ENCODE peak calls at places on chromosome 10, in eight cellular contexts. N is sigmoid colon, F is HCT116, L is stomach, O is uterus, S is vagina, R is transverse colon, X is right lobe of liver. I is an unnamed sample.

GRCh38 chr10:111983970-111984525 is 199.5 kb downstream of the GPAM start:
- DNase-seq in N (no peak), F (no peak), L (no peak), O (no peak), S (no peak), R (no peak), X (no peak), I (no peak)

GRCh38 chr10:59741583-59741982 is 11.7 kb downstream of the MRLN start:
- DNase-seq in N (no peak), F (no peak), L (no peak), O (no peak), S (no peak), R (no peak), X (no peak), I (no peak)

GRCh38 chr10:4549254-4549653 is 276.8 kb upstream of the AKR1E2 start:
- DNase-seq in N (no peak), F (no peak), L (no peak), O (no peak), S (no peak), R (no peak), X (no peak), I (no peak)

GRCh38 chr10:60099998-60100747 is 193.8 kb upstream of the CCDC6 start:
- DNase-seq in N (no peak), F (peak; percentile 39), L (no peak), O (no peak), S (no peak), R (no peak), X (no peak), I (no peak)

GRCh38 chr10:78937800-78938694 is 130.7 kb upstream of the ZMIZ1 start:
- DNase-seq in N (no peak), F (no peak), L (no peak), O (no peak), S (no peak), R (no peak), X (no peak), I (no peak)

GRCh38 chr10:88253120-88253519 is 330.0 kb downstream of the RNLS start:
- DNase-seq in N (no peak), F (no peak), L (no peak), O (no peak), S (no peak), R (no peak), X (no peak), I (no peak)

GRCh38 chr10:17368708-17369272 is 85.6 kb downstream of the ST8SIA6 start:
- DNase-seq in N (no peak), F (peak; percentile 24), L (no peak), O (no peak), S (no peak), R (no peak), X (no peak), I (no peak)

GRCh38 chr10:77160679-77161078 is 476.9 kb downstream of the KCNMA1 start:
- DNase-seq in N (no peak), F (no peak), L (no peak), O (no peak), S (no peak), R (no peak), X (no peak), I (no peak)

DNA sequence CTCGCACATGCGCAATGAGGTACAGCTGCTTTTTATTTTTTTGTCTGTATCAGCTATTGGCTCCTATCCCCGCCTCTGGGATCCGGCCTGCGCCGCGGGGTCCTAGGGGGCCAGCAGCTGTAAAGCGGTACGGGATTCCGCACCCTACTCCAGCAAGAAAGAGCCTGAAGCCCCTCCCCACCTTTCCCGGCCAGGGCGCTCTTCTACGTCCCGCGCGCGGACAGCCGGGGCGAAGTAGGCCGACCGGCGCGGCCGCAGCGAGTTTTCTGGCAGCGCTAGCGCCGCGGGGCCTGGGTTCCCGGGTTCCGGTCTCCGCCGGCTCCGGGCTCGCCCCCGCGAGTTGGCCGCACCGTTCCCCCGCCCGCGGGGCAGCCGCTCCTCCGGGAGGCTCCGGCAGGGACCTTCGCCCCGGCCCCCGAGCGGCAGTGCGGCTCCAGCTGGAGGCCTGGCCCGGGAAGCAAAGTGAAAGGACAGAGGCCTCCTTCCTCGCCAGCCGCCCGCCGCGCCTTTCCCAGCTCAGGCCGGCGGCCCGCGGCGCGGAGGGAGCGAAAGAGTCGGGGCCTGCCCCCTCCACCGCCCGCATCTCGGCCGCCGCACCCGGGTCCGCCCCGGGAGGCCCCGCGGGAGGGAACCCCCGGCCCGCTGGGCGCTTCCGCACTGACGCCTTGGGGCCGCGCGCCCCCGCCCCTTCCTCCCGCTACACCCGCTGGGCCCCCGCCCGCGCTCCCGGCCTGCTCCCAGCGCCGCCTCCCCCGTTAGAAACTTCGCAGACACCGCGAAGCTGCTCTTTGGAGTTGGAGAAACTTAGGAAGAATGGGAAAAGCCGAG is 4.7 kb upstream of the SPAG6 start:
- DNase-seq in N (peak; percentile 82), F (peak; percentile 76), L (peak; percentile 57), O (peak; percentile 71), S (no peak), R (peak; percentile 65), X (peak; percentile 79), I (peak; percentile 58)
- TF ChIP-seq POLR2A in N (peak; percentile 37), F (no peak), L (no peak), O (peak; percentile 45), S (no peak), R (peak; percentile 61), X (peak; percentile 64), I (peak; percentile 77)

GRCh38 chr10:110524864-110525242 is 27.1 kb downstream of the DUSP5 start:
- DNase-seq in N (no peak), F (no peak), L (no peak), O (no peak), S (peak; percentile 6), R (no peak), X (no peak), I (no peak)

GRCh38 chr10:110527731-110528171 is 30.0 kb downstream of the DUSP5 start:
- DNase-seq in N (no peak), F (no peak), L (no peak), O (no peak), S (peak; percentile 56), R (no peak), X (no peak), I (no peak)

GRCh38 chr10:110523736-110524135 is 26.0 kb downstream of the DUSP5 start:
- DNase-seq in N (no peak), F (no peak), L (no peak), O (no peak), S (no peak), R (no peak), X (no peak), I (no peak)

GRCh38 chr10:110524179-110524863 is 26.6 kb downstream of the DUSP5 start:
- DNase-seq in N (no peak), F (no peak), L (no peak), O (no peak), S (peak; percentile 64), R (no peak), X (no peak), I (no peak)

DNA sequence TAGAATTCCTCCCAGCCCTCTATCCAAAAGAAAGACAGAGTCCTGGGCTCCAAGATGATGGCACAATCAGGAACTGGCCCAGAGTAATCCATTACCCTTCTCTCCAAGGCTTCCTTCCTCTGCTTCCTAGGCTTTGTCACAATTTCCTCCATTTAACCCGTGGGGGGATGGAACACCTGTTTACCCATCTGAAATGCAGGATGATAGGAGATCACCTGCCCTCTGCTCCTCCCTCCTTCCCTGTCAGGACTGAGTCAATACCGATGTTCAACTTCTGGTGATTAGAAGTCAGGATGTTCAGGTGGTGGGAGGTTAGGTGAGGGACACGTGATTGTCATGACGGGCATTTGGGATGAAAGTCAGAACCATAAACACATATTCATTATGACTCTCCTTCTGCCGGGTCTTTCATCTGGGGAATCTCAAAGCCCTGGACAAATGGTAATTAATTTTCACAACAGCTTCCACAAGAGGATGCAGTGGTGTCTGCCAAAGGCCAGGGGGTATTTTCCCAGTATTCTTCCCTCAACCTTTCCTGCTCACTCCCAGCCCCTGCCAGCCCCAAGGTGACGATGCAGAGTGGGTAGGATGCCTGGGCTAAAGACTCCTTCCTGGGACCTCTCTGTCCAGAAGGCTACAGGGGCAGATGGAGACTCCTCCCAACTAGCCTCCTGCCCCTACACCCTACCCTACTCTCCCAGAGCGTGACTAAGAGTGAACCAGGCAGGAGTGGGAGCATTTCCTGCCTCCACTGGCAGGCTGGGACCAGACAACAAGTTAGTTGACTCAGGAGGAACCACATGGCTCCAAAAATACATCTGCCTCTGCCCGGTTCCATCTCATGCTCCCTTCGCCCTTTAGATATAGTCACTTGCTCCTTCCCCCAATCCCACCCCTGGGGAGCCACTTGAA is 27.9 kb downstream of the DUSP5 start:
- DNase-seq in N (peak; percentile 48), F (no peak), L (no peak), O (no peak), S (no peak), R (no peak), X (no peak), I (no peak)
- H3K4me1 ChIP-seq in N (peaks cover 8% of the 10 kb centered on the region), F (peaks cover 61% of the 10 kb centered on the region), L (peaks cover 7% of the 10 kb centered on the region), O (no peaks in the 10 kb centered on the region), S (peaks cover 6% of the 10 kb centered on the region), R (no peaks in the 10 kb centered on the region), X (no peaks in the 10 kb centered on the region), I (peaks cover 19% of the 10 kb centered on the region)

GRCh38 chr10:33883881-33884280 is 549.4 kb upstream of the NRP1 start:
- DNase-seq in N (no peak), F (no peak), L (no peak), O (no peak), S (no peak), R (no peak), X (no peak), I (no peak)

GRCh38 chr10:33882996-33883395 is 548.5 kb upstream of the NRP1 start:
- DNase-seq in N (no peak), F (no peak), L (no peak), O (no peak), S (no peak), R (no peak), X (no peak), I (no peak)

GRCh38 chr10:33876547-33877400 is 542.3 kb upstream of the NRP1 start:
- DNase-seq in N (no peak), F (no peak), L (no peak), O (no peak), S (no peak), R (peak; percentile 64), X (peak; percentile 69), I (no peak)

GRCh38 chr10:33878238-33878637 is 543.8 kb upstream of the NRP1 start:
- DNase-seq in N (no peak), F (no peak), L (no peak), O (no peak), S (no peak), R (no peak), X (no peak), I (no peak)

DNA sequence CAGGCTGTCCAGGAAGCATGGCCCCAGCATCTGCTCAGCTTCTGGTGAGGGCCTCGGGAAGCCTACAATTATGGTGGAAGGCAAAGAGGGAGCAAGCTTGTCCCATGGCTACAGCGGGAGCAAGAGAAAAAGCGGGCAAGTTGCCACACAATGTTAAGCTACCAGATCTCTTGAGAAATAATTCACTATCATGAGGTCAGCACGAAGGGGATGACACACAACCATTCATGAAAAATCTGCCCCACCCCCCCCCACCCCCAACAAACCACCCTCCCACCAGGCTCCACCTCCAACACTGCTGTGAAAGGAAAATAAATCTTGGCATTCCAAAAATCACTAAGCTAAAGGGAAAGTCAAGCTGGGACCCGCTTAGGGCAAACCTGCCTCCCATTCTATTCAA is 545.8 kb upstream of the NRP1 start:
- DNase-seq in N (no peak), F (no peak), L (no peak), O (no peak), S (no peak), R (no peak), X (no peak), I (no peak)
- TF ChIP-seq POLR2A in N (no peak), F (no peak), L (no peak), O (no peak), S (no peak), R (no peak), X (no peak), I (no peak)

DNA sequence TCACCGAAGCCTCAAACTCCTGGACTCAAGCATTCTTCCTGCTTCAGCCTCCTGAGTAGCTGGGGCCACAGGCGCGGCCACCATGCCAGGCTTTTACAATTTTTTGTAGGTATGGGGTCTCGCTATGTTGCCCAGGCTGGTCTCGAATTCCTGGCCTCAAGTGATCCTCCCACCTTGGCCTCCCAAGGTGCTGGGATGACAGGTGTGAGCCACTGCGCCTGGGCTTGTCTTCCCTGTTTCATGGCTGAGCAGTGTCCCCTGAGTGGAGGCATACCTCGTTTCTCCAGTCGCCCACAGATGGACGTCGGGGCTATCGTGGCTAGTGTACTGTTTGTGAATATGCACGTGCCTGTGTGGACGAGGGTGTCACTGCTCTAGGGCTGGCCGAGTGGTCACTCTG is 11.3 kb downstream of the INPP5A start:
- DNase-seq in N (peak; percentile 25), F (no peak), L (peak; percentile 24), O (no peak), S (no peak), R (no peak), X (no peak), I (no peak)
- H3K4me1 ChIP-seq in N (peaks cover 77% of the 10 kb centered on the region), F (no peaks in the 10 kb centered on the region), L (peaks cover 55% of the 10 kb centered on the region), O (peaks cover 37% of the 10 kb centered on the region), S (peaks cover 65% of the 10 kb centered on the region), R (peaks cover 6% of the 10 kb centered on the region), X (no peaks in the 10 kb centered on the region), I (peaks cover 50% of the 10 kb centered on the region)